ENCODE peak calls at places on chromosomes 13 and 19, in five cellular contexts. C is cardiac fibroblast, Z is mesenchymal stem cell, H is PC-3, I is cardiac muscle cell. R is an unnamed sample.

GRCh38 chr19:13152854-13153626 is 2.8 kb downstream of the IER2 start:
- DNase-seq in I (peak), C (peak), Z (peak), H (peak), R (peak)

GRCh38 chr13:19596960-19597361 is 35.6 kb upstream of the TPTE2 start:
- DNase-seq in C (peak), I (peak), H (peak), Z (peak), R (peak)

GRCh38 chr19:33355535-33355934 is 18.0 kb upstream of the CEBPG start:
- DNase-seq in H (no peak), Z (no peak), I (no peak), C (no peak), R (no peak)

GRCh38 chr13:101751488-101751887 is 299.0 kb downstream of the ITGBL1 start:
- DNase-seq in Z (peak), C (peak), H (peak), I (peak), R (peak)

GRCh38 chr19:3508771-3509535 is 2.8 kb downstream of the FZR1 start:
- DNase-seq in I (no peak), H (peak), Z (no peak), C (no peak), R (peak)

GRCh38 chr13:71864094-71864980 is 2.7 kb downstream of the DACH1 start:
- DNase-seq in C (peak), H (no peak), I (peak), Z (peak), R (peak)

GRCh38 chr13:113897161-113897560 is 33.3 kb upstream of the GAS6 start:
- DNase-seq in Z (peak), C (peak), I (peak), H (peak), R (peak)

GRCh38 chr13:40406405-40407138 is 259.9 kb downstream of the FOXO1 start:
- DNase-seq in C (peak), I (peak), Z (peak), H (peak), R (peak)

GRCh38 chr19:4878491-4878968 is 11.1 kb upstream of the PLIN3 start:
- DNase-seq in Z (no peak), C (no peak), H (no peak), I (no peak), R (no peak)

GRCh38 chr19:52963229-52963760 is 614 bp upstream of the ZNF816 start:
- DNase-seq in H (no peak), Z (no peak), I (no peak), C (no peak), R (no peak)

GRCh38 chr13:78593652-78594494 is 9.5 kb downstream of the POU4F1 start:
- DNase-seq in Z (no peak), I (no peak), C (no peak), H (no peak), R (no peak)
- H3K4me3 ChIP-seq in Z (no peak), I (no peak), C (no peak), H (no peak), R (no peak)

GRCh38 chr19:18513868-18514267 is 8.0 kb downstream of the ELL start:
- DNase-seq in H (no peak), C (no peak), Z (no peak), I (peak), R (no peak)
- H3K4me3 ChIP-seq in H (no peak), C (no peak), Z (no peak), I (no peak), R (no peak)

GRCh38 chr19:9883764-9884163 is 48.6 kb downstream of the PIN1 start:
- DNase-seq in Z (no peak), H (no peak), I (no peak), C (no peak), R (no peak)

GRCh38 chr19:9883231-9883758 is 48.2 kb downstream of the PIN1 start:
- DNase-seq in I (peak), C (no peak), H (peak), Z (no peak), R (no peak)

GRCh38 chr19:9881720-9882119 is 46.6 kb downstream of the PIN1 start:
- DNase-seq in C (no peak), H (peak), Z (no peak), I (no peak), R (no peak)

GRCh38 chr19:9885077-9885552 is 50.0 kb downstream of the PIN1 start:
- DNase-seq in C (peak), H (peak), I (peak), Z (peak), R (no peak)
- H3K4me3 ChIP-seq in C (no peak), H (no peak), I (no peak), Z (no peak), R (no peak)

DNA sequence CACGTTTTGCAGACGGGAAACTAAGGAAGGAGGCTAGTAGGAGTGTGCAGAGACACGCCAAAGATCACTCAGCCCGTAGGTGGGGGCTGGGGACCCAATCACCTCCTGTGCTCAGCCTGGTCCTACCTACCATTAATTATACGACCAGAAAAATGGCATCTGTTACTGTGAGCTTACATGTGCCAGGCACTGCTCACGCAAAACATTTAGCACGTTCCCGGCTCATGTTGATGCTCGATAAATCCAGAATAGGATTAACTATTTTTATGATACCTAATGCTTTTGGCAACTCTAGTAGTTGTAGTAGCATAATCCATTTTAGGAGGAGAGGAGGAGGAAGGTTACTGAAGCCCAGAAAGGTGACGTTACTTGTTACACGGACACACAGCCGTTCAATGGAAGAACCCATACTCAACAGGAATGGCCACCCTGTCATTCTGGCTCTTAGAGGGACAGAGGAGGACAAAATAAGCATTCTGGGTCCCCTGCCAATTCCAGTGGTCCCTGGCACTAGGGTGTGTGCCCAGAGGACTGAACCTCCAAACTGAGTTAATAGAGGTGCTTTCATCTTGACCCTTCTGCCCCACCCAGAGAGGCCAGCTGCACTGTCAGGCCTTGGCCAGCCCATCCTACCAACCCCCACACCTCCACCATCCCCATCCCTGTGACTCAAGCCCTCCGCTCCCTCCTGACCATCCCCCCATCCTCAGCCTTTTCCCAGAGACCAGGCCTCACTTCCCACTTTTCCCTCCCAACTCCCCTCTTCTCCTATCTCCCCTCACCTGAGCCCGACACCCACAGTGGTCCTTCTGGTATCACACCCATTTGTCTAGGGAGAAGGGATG is 5.0 kb upstream of the EML2 start:
- DNase-seq in I (no peak), C (no peak), H (no peak), Z (no peak), R (no peak)
- H3K4me3 ChIP-seq in I (peak), C (no peak), H (peak), Z (no peak), R (no peak)

GRCh38 chr19:15250635-15250993 is 18.4 kb upstream of the EPHX3 start:
- DNase-seq in Z (no peak), C (no peak), H (no peak), I (no peak), R (no peak)

GRCh38 chr19:15249912-15250634 is 17.8 kb upstream of the EPHX3 start:
- DNase-seq in C (peak), H (no peak), Z (peak), I (peak), R (peak)

GRCh38 chr19:15252398-15253018 is 20.3 kb upstream of the EPHX3 start:
- DNase-seq in I (peak), Z (no peak), C (peak), H (no peak), R (peak)

GRCh38 chr19:15251749-15252397 is 19.6 kb upstream of the EPHX3 start:
- DNase-seq in I (peak), C (peak), H (peak), Z (peak), R (peak)

GRCh38 chr19:15251010-15251748 is 18.9 kb upstream of the EPHX3 start:
- DNase-seq in Z (peak), I (peak), C (peak), H (no peak), R (peak)
- H3K4me3 ChIP-seq in Z (no peak), I (no peak), C (no peak), H (no peak), R (no peak)